ENCODE peak calls at places on chromosomes 4 and X, in seven cellular contexts. W is mesenchymal stem cell, T is mesendoderm, Y is H9, V is H1, P is neuronal stem cell, S is trophoblast cell. N is an unnamed sample. For H3K4me1, the result is how much of the 10 kb centered on the place peaks cover.

GRCh38 chrX:145475725-145476124 is 228.4 kb downstream of the SPANXN1 start:
- DNase-seq in W (no peak), T (no peak), Y (no peak), V (no peak), P (no peak), S (no peak), N (no peak)

GRCh38 chr4:52873861-52874343 is 11.8 kb downstream of the RASL11B start:
- DNase-seq in W (peak), T (peak), Y (peak), V (peak), P (no peak), S (peak), N (no peak)

GRCh38 chr4:157220026-157220881 is at the start of gene GRIA2:
- DNase-seq in W (peak), T (peak), Y (peak), V (no peak), P (peak), S (peak), N (peak)

GRCh38 chr4:7244343-7244680 is 52.0 kb downstream of the SORCS2 start:
- DNase-seq in W (no peak), T (no peak), Y (no peak), V (no peak), P (no peak), S (no peak), N (no peak)

GRCh38 chr4:98873059-98873458 is 55.9 kb downstream of the EIF4E start:
- DNase-seq in W (peak), T (no peak), Y (no peak), V (no peak), P (no peak), S (peak), N (peak)

GRCh38 chrX:107421337-107421736 is 28.1 kb upstream of the FRMPD3 start:
- DNase-seq in W (no peak), T (no peak), Y (no peak), V (no peak), P (no peak), S (no peak), N (no peak)

GRCh38 chr4:133156096-133156495 is 7.0 kb downstream of the PCDH10 start:
- DNase-seq in W (peak), T (peak), Y (no peak), V (no peak), P (no peak), S (no peak), N (no peak)

GRCh38 chr4:31294655-31295054 is 574.5 kb downstream of the PCDH7 start:
- DNase-seq in W (no peak), T (no peak), Y (no peak), V (no peak), P (no peak), S (no peak), N (no peak)

GRCh38 chr4:95362906-95363578 is 185.7 kb downstream of the UNC5C start:
- DNase-seq in W (peak), T (peak), Y (peak), V (no peak), P (no peak), S (no peak), N (peak)

GRCh38 chrX:48509245-48509590 is 426 bp downstream of the PORCN start:
- DNase-seq in W (no peak), T (no peak), Y (no peak), V (no peak), P (no peak), S (no peak), N (no peak)

GRCh38 chr4:147518846-147519767 is 38.2 kb downstream of the EDNRA start:
- DNase-seq in W (peak), T (peak), Y (peak), V (no peak), P (peak), S (peak), N (peak)

GRCh38 chrX:107741318-107741813 is 34.2 kb downstream of the TSC22D3 start:
- DNase-seq in W (no peak), T (no peak), Y (no peak), V (no peak), P (no peak), S (no peak), N (no peak)

GRCh38 chr4:19947349-19947748 is 304.4 kb upstream of the SLIT2 start:
- DNase-seq in W (peak), T (no peak), Y (no peak), V (no peak), P (no peak), S (no peak), N (peak)

GRCh38 chr4:7007944-7008343 is 35.2 kb upstream of the TADA2B start:
- DNase-seq in W (no peak), T (peak), Y (peak), V (no peak), P (no peak), S (no peak), N (peak)

GRCh38 chr4:8871417-8872401 is at the start of gene HMX1:
- DNase-seq in W (no peak), T (peak), Y (peak), V (no peak), P (no peak), S (peak), N (no peak)

GRCh38 chr4:152187693-152188092 is 348.2 kb downstream of the FBXW7 start:
- DNase-seq in W (no peak), T (no peak), Y (no peak), V (no peak), P (no peak), S (no peak), N (no peak)

DNA sequence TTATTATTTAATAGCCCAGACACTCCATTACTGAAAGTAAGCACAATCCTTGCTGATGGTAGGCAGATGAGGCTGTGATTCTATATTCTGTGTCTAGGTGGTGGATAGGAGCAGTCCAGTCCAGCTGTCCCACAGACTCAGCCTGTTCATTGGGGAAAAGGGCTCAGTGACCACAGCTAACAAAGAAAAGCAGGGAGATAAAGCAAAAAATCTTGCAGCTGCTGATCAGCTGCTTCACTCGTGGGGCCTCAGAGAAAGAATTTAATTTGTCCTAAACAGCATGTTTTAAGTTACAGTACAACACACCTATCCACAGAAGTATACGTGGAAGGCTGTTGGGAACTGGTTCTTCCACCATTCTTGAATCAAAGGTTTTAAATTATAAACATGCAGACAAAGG is 40.7 kb upstream of the ANK2 start:
- DNase-seq in W (no peak), T (no peak), Y (no peak), V (no peak), P (no peak), S (no peak), N (no peak)
- H2BK120ac ChIP-seq in W (no peak), T (no peak), Y (no peak), V (no peak), P (no peak), S (no peak), N (no peak)

GRCh38 chr4:26839016-26839415 is 21.6 kb upstream of the STIM2 start:
- DNase-seq in W (no peak), T (no peak), Y (no peak), V (no peak), P (no peak), S (no peak), N (peak)

GRCh38 chr4:26839534-26839951 is 21.1 kb upstream of the STIM2 start:
- DNase-seq in W (peak), T (peak), Y (no peak), V (no peak), P (no peak), S (no peak), N (peak)

GRCh38 chr4:26836539-26836938 is 24.1 kb upstream of the STIM2 start:
- DNase-seq in W (no peak), T (peak), Y (no peak), V (no peak), P (no peak), S (no peak), N (no peak)

GRCh38 chr4:26838055-26838842 is 22.4 kb upstream of the STIM2 start:
- DNase-seq in W (no peak), T (peak), Y (no peak), V (no peak), P (no peak), S (no peak), N (no peak)
- H3K4me1 ChIP-seq in W (under half), T (under half), Y (under half), V (under half), P (under half), S (under half), N (under half)

DNA sequence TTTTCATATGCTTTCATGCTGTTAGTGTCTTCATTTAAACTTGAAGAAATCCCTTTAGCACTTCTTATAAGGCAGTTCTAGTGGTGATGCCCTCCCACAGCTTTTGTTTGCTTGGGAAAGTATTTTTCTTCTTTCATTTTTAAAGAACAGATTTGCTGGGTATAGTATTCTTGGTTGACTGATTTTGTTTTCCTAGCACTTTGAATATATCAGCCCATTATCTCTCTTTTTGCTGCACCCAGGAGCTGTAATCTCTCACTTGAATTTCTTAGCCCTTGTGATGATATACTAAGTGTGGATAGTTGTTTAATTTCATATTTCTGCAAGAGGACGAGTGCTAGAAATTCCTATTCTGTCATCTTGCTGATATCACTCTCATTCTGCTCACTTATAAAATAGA is 283.7 kb downstream of the GPAT3 start:
- DNase-seq in W (no peak), T (no peak), Y (no peak), V (no peak), P (no peak), S (no peak), N (no peak)
- H2BK120ac ChIP-seq in W (no peak), T (no peak), Y (no peak), V (no peak), P (no peak), S (no peak), N (no peak)

DNA sequence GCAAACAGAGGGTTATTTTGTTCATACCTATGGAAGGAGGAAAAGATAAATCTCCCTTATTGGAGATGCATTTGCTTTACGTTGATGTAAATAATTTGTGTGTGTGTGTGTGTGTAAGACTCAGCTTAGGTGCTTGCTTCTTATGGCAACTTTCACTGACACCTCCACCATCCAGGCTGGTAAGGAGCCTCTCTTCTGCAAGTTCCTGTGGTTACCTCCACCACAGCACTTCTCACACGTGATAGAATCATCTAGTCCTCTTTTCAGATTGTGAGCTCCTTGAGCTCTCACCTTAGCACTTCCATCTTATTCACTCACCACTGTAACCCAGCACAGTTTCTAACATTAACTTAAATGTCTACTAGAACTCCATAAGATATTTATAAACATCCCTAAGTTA is 553.7 kb downstream of the FGF13 start:
- DNase-seq in W (no peak), T (no peak), Y (no peak), V (no peak), P (no peak), S (no peak), N (no peak)
- H3K4me1 ChIP-seq in W (under half), T (under half), Y (under half), V (under half), P (under half), S (under half), N (under half)

GRCh38 chr4:177222776-177223175 is 86.9 kb upstream of the NEIL3 start:
- DNase-seq in W (no peak), T (no peak), Y (no peak), V (no peak), P (no peak), S (no peak), N (no peak)

GRCh38 chr4:177225605-177226004 is 84.1 kb upstream of the NEIL3 start:
- DNase-seq in W (no peak), T (no peak), Y (no peak), V (no peak), P (no peak), S (no peak), N (no peak)

GRCh38 chr4:177214935-177215334 is 94.7 kb upstream of the NEIL3 start:
- DNase-seq in W (no peak), T (no peak), Y (no peak), V (no peak), P (no peak), S (no peak), N (peak)

GRCh38 chr4:177220376-177220775 is 89.3 kb upstream of the NEIL3 start:
- DNase-seq in W (no peak), T (no peak), Y (no peak), V (no peak), P (no peak), S (no peak), N (peak)
- H2BK120ac ChIP-seq in W (no peak), T (no peak), Y (no peak), V (no peak), P (no peak), S (no peak), N (no peak)

N was measured in IMR-90.